ENCODE peak calls at places on chromosomes 4 and X, in seven cellular contexts. One of them, this sample, is unnamed.

GRCh38 chrX:42748067-42748850 is 29.7 kb downstream of the PPP1R2C start:
- DNase-seq in mesenchymal stem cell: peak; percentile 19
- DNase-seq in GM23338: no peak
- DNase-seq in mesendoderm: peak; percentile 68
- DNase-seq in A549: no peak
- DNase-seq in PC-9: no peak
- DNase-seq in IMR-90: peak; percentile 37
- DNase-seq in this sample: peak; percentile 45

GRCh38 chrX:53241558-53241957 is 16.6 kb upstream of the KDM5C start:
- DNase-seq in mesenchymal stem cell: no peak
- DNase-seq in GM23338: no peak
- DNase-seq in mesendoderm: no peak
- DNase-seq in A549: no peak
- DNase-seq in PC-9: no peak
- DNase-seq in IMR-90: no peak
- DNase-seq in this sample: no peak

GRCh38 chr4:20493761-20494353 is 206.4 kb upstream of the PACRGL start:
- DNase-seq in mesenchymal stem cell: peak; percentile 52
- DNase-seq in GM23338: no peak
- DNase-seq in mesendoderm: no peak
- DNase-seq in A549: no peak
- DNase-seq in PC-9: no peak
- DNase-seq in IMR-90: peak; percentile 84
- DNase-seq in this sample: peak; percentile 38

GRCh38 chrX:10174810-10175209 is 18.0 kb downstream of the CLCN4 start:
- DNase-seq in mesenchymal stem cell: peak; percentile 61
- DNase-seq in GM23338: no peak
- DNase-seq in mesendoderm: no peak
- DNase-seq in A549: no peak
- DNase-seq in PC-9: no peak
- DNase-seq in IMR-90: peak; percentile 38
- DNase-seq in this sample: peak; percentile 31

GRCh38 chr4:64935469-64936001 is 526.3 kb upstream of the TECRL start:
- DNase-seq in mesenchymal stem cell: no peak
- DNase-seq in GM23338: peak; percentile 1
- DNase-seq in mesendoderm: peak; percentile 53
- DNase-seq in A549: no peak
- DNase-seq in PC-9: no peak
- DNase-seq in IMR-90: no peak
- DNase-seq in this sample: no peak

GRCh38 chr4:54517793-54518444 is 139.8 kb upstream of the KIT start:
- DNase-seq in mesenchymal stem cell: no peak
- DNase-seq in GM23338: no peak
- DNase-seq in mesendoderm: no peak
- DNase-seq in A549: no peak
- DNase-seq in PC-9: no peak
- DNase-seq in IMR-90: no peak
- DNase-seq in this sample: no peak

GRCh38 chr4:113446019-113446418 is 315.5 kb downstream of the CAMK2D start:
- DNase-seq in mesenchymal stem cell: peak; percentile 64
- DNase-seq in GM23338: no peak
- DNase-seq in mesendoderm: no peak
- DNase-seq in A549: no peak
- DNase-seq in PC-9: no peak
- DNase-seq in IMR-90: peak; percentile 92
- DNase-seq in this sample: no peak

GRCh38 chr4:180084561-180084960 is 2158.6 kb upstream of the TENM3 start:
- DNase-seq in mesenchymal stem cell: peak; percentile 80
- DNase-seq in GM23338: no peak
- DNase-seq in mesendoderm: no peak
- DNase-seq in A549: no peak
- DNase-seq in PC-9: no peak
- DNase-seq in IMR-90: peak; percentile 43
- DNase-seq in this sample: no peak

GRCh38 chr4:74848774-74849173 is 54.5 kb upstream of the BTC start:
- DNase-seq in mesenchymal stem cell: no peak
- DNase-seq in GM23338: no peak
- DNase-seq in mesendoderm: no peak
- DNase-seq in A549: no peak
- DNase-seq in PC-9: no peak
- DNase-seq in IMR-90: no peak
- DNase-seq in this sample: no peak

GRCh38 chr4:150510176-150510875 is 71.6 kb upstream of the MAB21L2 start:
- DNase-seq in mesenchymal stem cell: peak; percentile 79
- DNase-seq in GM23338: no peak
- DNase-seq in mesendoderm: no peak
- DNase-seq in A549: peak; percentile 5
- DNase-seq in PC-9: no peak
- DNase-seq in IMR-90: peak; percentile 86
- DNase-seq in this sample: no peak

GRCh38 chrX:80792205-80792604 is 17.5 kb downstream of the BRWD3 start:
- DNase-seq in mesenchymal stem cell: peak; percentile 6
- DNase-seq in GM23338: no peak
- DNase-seq in mesendoderm: no peak
- DNase-seq in A549: no peak
- DNase-seq in PC-9: no peak
- DNase-seq in IMR-90: peak; percentile 19
- DNase-seq in this sample: no peak

GRCh38 chr4:6938758-6939201 is 29.2 kb downstream of the TBC1D14 start:
- DNase-seq in mesenchymal stem cell: no peak
- DNase-seq in GM23338: no peak
- DNase-seq in mesendoderm: no peak
- DNase-seq in A549: no peak
- DNase-seq in PC-9: no peak
- DNase-seq in IMR-90: no peak
- DNase-seq in this sample: no peak

GRCh38 chr4:128958194-128958593 is 135.1 kb downstream of the SCLT1 start:
- DNase-seq in mesenchymal stem cell: peak; percentile 3
- DNase-seq in GM23338: no peak
- DNase-seq in mesendoderm: no peak
- DNase-seq in A549: no peak
- DNase-seq in PC-9: no peak
- DNase-seq in IMR-90: peak; percentile 6
- DNase-seq in this sample: no peak

GRCh38 chrX:49250066-49250465 is 14.4 kb downstream of the FOXP3 start:
- DNase-seq in mesenchymal stem cell: no peak
- DNase-seq in GM23338: no peak
- DNase-seq in mesendoderm: no peak
- DNase-seq in A549: no peak
- DNase-seq in PC-9: no peak
- DNase-seq in IMR-90: no peak
- DNase-seq in this sample: no peak

GRCh38 chr4:146450524-146450923 is 71.2 kb downstream of the SLC10A7 start:
- DNase-seq in mesenchymal stem cell: peak; percentile 48
- DNase-seq in GM23338: no peak
- DNase-seq in mesendoderm: no peak
- DNase-seq in A549: no peak
- DNase-seq in PC-9: no peak
- DNase-seq in IMR-90: peak; percentile 29
- DNase-seq in this sample: no peak

GRCh38 chr4:158778712-158779111 is 9.9 kb downstream of the FNIP2 start:
- DNase-seq in mesenchymal stem cell: no peak
- DNase-seq in GM23338: no peak
- DNase-seq in mesendoderm: no peak
- DNase-seq in A549: no peak
- DNase-seq in PC-9: no peak
- DNase-seq in IMR-90: no peak
- DNase-seq in this sample: no peak

GRCh38 chrX:116276191-116276700 is 105.7 kb downstream of the AGTR2 start:
- DNase-seq in mesenchymal stem cell: peak; percentile 36
- DNase-seq in GM23338: no peak
- DNase-seq in mesendoderm: no peak
- DNase-seq in A549: no peak
- DNase-seq in PC-9: no peak
- DNase-seq in IMR-90: no peak
- DNase-seq in this sample: no peak

GRCh38 chr4:141524116-141524515 is 112.3 kb upstream of the IL15 start:
- DNase-seq in mesenchymal stem cell: peak; percentile 28
- DNase-seq in GM23338: no peak
- DNase-seq in mesendoderm: no peak
- DNase-seq in A549: no peak
- DNase-seq in PC-9: no peak
- DNase-seq in IMR-90: peak; percentile 52
- DNase-seq in this sample: no peak

GRCh38 chr4:8515316-8516060 is 64.7 kb upstream of the GPR78 start:
- DNase-seq in mesenchymal stem cell: peak; percentile 83
- DNase-seq in GM23338: no peak
- DNase-seq in mesendoderm: no peak
- DNase-seq in A549: no peak
- DNase-seq in PC-9: peak; percentile 66
- DNase-seq in IMR-90: peak; percentile 66
- DNase-seq in this sample: peak; percentile 92

GRCh38 chr4:33494150-33494549 is 2750.2 kb downstream of the ARAP2 start:
- DNase-seq in mesenchymal stem cell: peak; percentile 13
- DNase-seq in GM23338: no peak
- DNase-seq in mesendoderm: no peak
- DNase-seq in A549: no peak
- DNase-seq in PC-9: no peak
- DNase-seq in IMR-90: no peak
- DNase-seq in this sample: no peak

GRCh38 chr4:73615613-73616012 is 4.6 kb downstream of the RASSF6 start:
- DNase-seq in mesenchymal stem cell: no peak
- DNase-seq in GM23338: peak; percentile 87
- DNase-seq in mesendoderm: peak; percentile 90
- DNase-seq in A549: no peak
- DNase-seq in PC-9: no peak
- DNase-seq in IMR-90: no peak
- DNase-seq in this sample: peak; percentile 49

GRCh38 chrX:103063191-103063845 is 653 bp downstream of the BEX1 start:
- DNase-seq in mesenchymal stem cell: peak; percentile 13
- DNase-seq in GM23338: peak; percentile 60
- DNase-seq in mesendoderm: peak; percentile 74
- DNase-seq in A549: no peak
- DNase-seq in PC-9: no peak
- DNase-seq in IMR-90: peak; percentile 12
- DNase-seq in this sample: peak; percentile 5

GRCh38 chr4:69999420-69999819 is 3.7 kb downstream of the STATH start:
- DNase-seq in mesenchymal stem cell: no peak
- DNase-seq in GM23338: no peak
- DNase-seq in mesendoderm: no peak
- DNase-seq in A549: no peak
- DNase-seq in PC-9: no peak
- DNase-seq in IMR-90: no peak
- DNase-seq in this sample: no peak

GRCh38 chr4:139278956-139279722 is 886 bp downstream of the MGARP start:
- DNase-seq in mesenchymal stem cell: peak; percentile 34
- DNase-seq in GM23338: peak; percentile 53
- DNase-seq in mesendoderm: peak; percentile 42
- DNase-seq in A549: no peak
- DNase-seq in PC-9: no peak
- DNase-seq in IMR-90: peak; percentile 12
- DNase-seq in this sample: no peak

GRCh38 chr4:47863486-47863885 is 25.6 kb upstream of the CORIN start:
- DNase-seq in mesenchymal stem cell: no peak
- DNase-seq in GM23338: no peak
- DNase-seq in mesendoderm: no peak
- DNase-seq in A549: no peak
- DNase-seq in PC-9: no peak
- DNase-seq in IMR-90: no peak
- DNase-seq in this sample: no peak

GRCh38 chr4:168607215-168607614 is 110.4 kb downstream of the PALLD start:
- DNase-seq in mesenchymal stem cell: no peak
- DNase-seq in GM23338: no peak
- DNase-seq in mesendoderm: no peak
- DNase-seq in A549: no peak
- DNase-seq in PC-9: no peak
- DNase-seq in IMR-90: no peak
- DNase-seq in this sample: no peak
- H3K4me3 ChIP-seq in mesenchymal stem cell: no peak overlapping the region
- H3K4me3 ChIP-seq in GM23338: no peak overlapping the region
- H3K4me3 ChIP-seq in mesendoderm: no peak overlapping the region
- H3K4me3 ChIP-seq in A549: no peak overlapping the region
- H3K4me3 ChIP-seq in PC-9: no peak overlapping the region
- H3K4me3 ChIP-seq in IMR-90: no peak overlapping the region
- H3K4me3 ChIP-seq in this sample: no peak overlapping the region

DNA sequence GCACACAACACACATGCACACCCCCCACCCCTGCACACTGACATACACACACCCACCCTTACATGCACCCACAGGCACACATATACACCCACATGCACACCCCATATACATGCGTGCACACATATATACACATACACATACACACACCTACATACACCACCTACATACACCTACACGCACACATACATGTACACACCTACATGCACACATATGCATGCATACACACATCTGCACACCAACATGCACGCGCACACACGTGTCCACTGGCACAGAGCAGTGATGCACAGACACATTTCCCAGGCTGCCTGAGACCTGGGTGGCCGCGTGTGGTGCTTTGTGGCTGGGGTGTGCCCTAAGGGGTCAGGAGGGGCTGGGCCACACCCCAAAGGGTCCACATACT is 31.7 kb downstream of the FGFRL1 start:
- DNase-seq in mesenchymal stem cell: no peak
- DNase-seq in GM23338: no peak
- DNase-seq in mesendoderm: no peak
- DNase-seq in A549: no peak
- DNase-seq in PC-9: no peak
- DNase-seq in IMR-90: no peak
- DNase-seq in this sample: no peak
- H3K4me2 ChIP-seq in mesenchymal stem cell: peak overlapping the region; percentile 20
- H3K4me2 ChIP-seq in GM23338: no peak overlapping the region
- H3K4me2 ChIP-seq in mesendoderm: no peak overlapping the region
- H3K4me2 ChIP-seq in A549: peak overlapping the region; percentile 68
- H3K4me2 ChIP-seq in PC-9: peak overlapping the region; percentile 80
- H3K4me2 ChIP-seq in IMR-90: peak overlapping the region; percentile 12
- H3K4me2 ChIP-seq in this sample: peak overlapping the region; percentile 14

DNA sequence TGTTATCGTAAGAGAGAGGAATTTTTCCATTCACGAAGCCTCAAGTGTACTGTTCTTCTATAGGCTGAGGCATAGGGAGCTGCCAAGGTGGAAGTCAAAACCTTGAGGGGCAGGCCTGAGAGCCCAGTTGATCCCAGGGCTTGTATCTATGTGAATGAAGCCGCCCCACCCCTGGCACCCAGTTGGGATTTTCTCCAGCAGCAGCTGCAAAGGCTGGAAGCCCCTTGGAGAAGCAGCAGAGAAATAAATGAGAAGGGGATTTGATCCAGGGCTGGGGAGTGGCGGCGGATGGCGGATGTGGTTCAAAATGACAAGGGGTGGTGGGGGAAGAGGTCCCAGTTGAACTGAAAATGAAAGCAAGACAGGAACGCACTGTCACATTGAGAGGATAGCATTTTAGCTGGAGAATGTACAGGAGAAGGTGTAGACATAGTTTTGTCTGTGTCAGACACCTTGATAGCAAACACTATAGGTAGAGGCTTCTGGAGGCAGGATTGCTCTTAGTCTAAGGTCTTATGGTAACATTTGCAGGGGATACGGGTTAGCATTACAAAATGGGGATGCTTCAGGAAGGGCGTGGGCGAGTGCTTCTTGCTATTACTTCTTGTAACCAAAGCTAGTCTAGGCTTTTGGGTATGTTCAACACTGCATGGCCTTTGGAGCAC is 32.6 kb downstream of the DOCK11 start:
- DNase-seq in mesenchymal stem cell: no peak
- DNase-seq in GM23338: no peak
- DNase-seq in mesendoderm: no peak
- DNase-seq in A549: no peak
- DNase-seq in PC-9: no peak
- DNase-seq in IMR-90: no peak
- DNase-seq in this sample: no peak
- H3K4me3 ChIP-seq in mesenchymal stem cell: no peak overlapping the region
- H3K4me3 ChIP-seq in GM23338: no peak overlapping the region
- H3K4me3 ChIP-seq in mesendoderm: no peak overlapping the region
- H3K4me3 ChIP-seq in A549: no peak overlapping the region
- H3K4me3 ChIP-seq in PC-9: no peak overlapping the region
- H3K4me3 ChIP-seq in IMR-90: no peak overlapping the region
- H3K4me3 ChIP-seq in this sample: no peak overlapping the region

GRCh38 chrX:15311119-15311518 is 4.3 kb downstream of the ASB11 start:
- DNase-seq in mesenchymal stem cell: no peak
- DNase-seq in GM23338: no peak
- DNase-seq in mesendoderm: no peak
- DNase-seq in A549: no peak
- DNase-seq in PC-9: no peak
- DNase-seq in IMR-90: no peak
- DNase-seq in this sample: no peak
- H3K4me2 ChIP-seq in mesenchymal stem cell: no peak overlapping the region
- H3K4me2 ChIP-seq in GM23338: no peak overlapping the region
- H3K4me2 ChIP-seq in mesendoderm: no peak overlapping the region
- H3K4me2 ChIP-seq in A549: no peak overlapping the region
- H3K4me2 ChIP-seq in PC-9: no peak overlapping the region
- H3K4me2 ChIP-seq in IMR-90: no peak overlapping the region
- H3K4me2 ChIP-seq in this sample: no peak overlapping the region

This sample was measured in trophoblast cell.